ENCODE peak calls at places on chromosomes 5 and 9, in five cellular contexts. N, T, Y, P and R are unnamed samples.

GRCh38 chr5:30100929-30101328 is 1092.6 kb upstream of the CDH6 start:
- DNase-seq in Y (no peak), N (no peak), P (no peak), T (no peak), R (no peak)

GRCh38 chr9:124066783-124067563 is 55.4 kb downstream of the LHX2 start:
- DNase-seq in N (no peak), T (no peak), P (no peak), Y (no peak), R (no peak)

GRCh38 chr5:25028994-25029393 is 384.2 kb upstream of the CDH10 start:
- DNase-seq in P (no peak), N (peak), T (peak), Y (no peak), R (no peak)

GRCh38 chr5:155878991-155879575 is 447.9 kb upstream of the SGCD start:
- DNase-seq in Y (no peak), P (no peak), N (no peak), T (no peak), R (peak)

GRCh38 chr9:93665566-93666278 is 89.3 kb downstream of the PHF2 start:
- DNase-seq in N (peak), P (peak), Y (no peak), T (peak), R (peak)

GRCh38 chr9:28471261-28471660 is 898.0 kb upstream of the C9orf72 start:
- DNase-seq in P (no peak), N (no peak), T (no peak), Y (no peak), R (no peak)

GRCh38 chr9:116096046-116096445 is 57.5 kb upstream of the PAPPA start:
- DNase-seq in Y (peak), N (no peak), T (no peak), P (no peak), R (no peak)

GRCh38 chr5:153654444-153654843 is 164.0 kb downstream of the GRIA1 start:
- DNase-seq in N (no peak), Y (peak), P (no peak), T (no peak), R (no peak)

GRCh38 chr5:112742424-112742823 is 4.7 kb downstream of the APC start:
- DNase-seq in P (no peak), T (no peak), N (no peak), Y (no peak), R (no peak)

GRCh38 chr5:33233013-33233463 is 207.7 kb upstream of the TARS1 start:
- DNase-seq in Y (no peak), P (no peak), N (no peak), T (no peak), R (peak)

GRCh38 chr9:36337002-36337401 is 63.1 kb downstream of the RNF38 start:
- DNase-seq in T (no peak), Y (no peak), N (no peak), P (no peak), R (no peak)

GRCh38 chr5:160697281-160697680 is 154.7 kb downstream of the ATP10B start:
- DNase-seq in T (no peak), Y (no peak), N (no peak), P (no peak), R (no peak)

GRCh38 chr9:16318516-16319060 is 551.9 kb downstream of the BNC2 start:
- DNase-seq in P (no peak), T (no peak), N (no peak), Y (no peak), R (peak)

GRCh38 chr9:21989440-21990189 is 4.6 kb downstream of the CDKN2A start:
- DNase-seq in Y (no peak), N (no peak), P (no peak), T (no peak), R (no peak)

GRCh38 chr9:104078596-104078995 is 15.5 kb upstream of the SMC2 start:
- DNase-seq in N (no peak), P (no peak), Y (no peak), T (no peak), R (no peak)

GRCh38 chr5:119328753-119329602 is 26.8 kb upstream of the TNFAIP8 start:
- DNase-seq in N (no peak), T (no peak), Y (peak), P (no peak), R (no peak)

GRCh38 chr9:15403155-15403554 is 19.5 kb upstream of the SNAPC3 start:
- DNase-seq in P (no peak), N (no peak), Y (no peak), T (no peak), R (no peak)

GRCh38 chr9:97220894-97221477 is 86.5 kb upstream of the CCDC180 start:
- DNase-seq in Y (no peak), N (no peak), P (no peak), T (no peak), R (no peak)

GRCh38 chr9:97403746-97404316 is 8.1 kb upstream of the TDRD7 start:
- DNase-seq in N (no peak), P (no peak), Y (no peak), T (no peak), R (no peak)

GRCh38 chr9:80994892-80995291 is 694.5 kb downstream of the TLE1 start:
- DNase-seq in N (no peak), T (no peak), Y (peak), P (no peak), R (no peak)

GRCh38 chr9:79263666-79264460 is 307.9 kb upstream of the TLE4 start:
- DNase-seq in T (no peak), Y (peak), P (no peak), N (no peak), R (no peak)

GRCh38 chr9:111474385-111474784 is 9.8 kb downstream of the ECPAS start:
- DNase-seq in T (no peak), P (no peak), Y (no peak), N (no peak), R (no peak)

GRCh38 chr5:78896128-78896527 is 89.0 kb downstream of the ARSB start:
- DNase-seq in T (no peak), P (no peak), Y (peak), N (no peak), R (no peak)

GRCh38 chr9:123964756-123965155 is 34.8 kb upstream of the DENND1A start:
- DNase-seq in T (no peak), P (no peak), N (no peak), Y (no peak), R (no peak)

GRCh38 chr5:171711631-171712030 is 74.0 kb upstream of the SMIM23 start:
- DNase-seq in Y (no peak), T (peak), N (no peak), P (no peak), R (no peak)

GRCh38 chr5:27463446-27464149 is 425.2 kb upstream of the CDH9 start:
- DNase-seq in T (no peak), P (no peak), N (no peak), Y (no peak), R (no peak)

GRCh38 chr9:12737871-12738270 is 36.9 kb upstream of the LURAP1L start:
- DNase-seq in Y (no peak), T (no peak), N (no peak), P (no peak), R (no peak)

GRCh38 chr9:88991066-88992030 is at the start of gene S1PR3:
- DNase-seq in Y (no peak), T (peak), P (no peak), N (peak), R (peak)

GRCh38 chr5:8875722-8876121 is 670.2 kb downstream of the SEMA5A start:
- DNase-seq in N (no peak), T (no peak), P (no peak), Y (no peak), R (peak)

GRCh38 chr9:32581512-32582143 is 8.7 kb upstream of the NDUFB6 start:
- DNase-seq in P (no peak), Y (peak), T (no peak), N (peak), R (no peak)

GRCh38 chr5:135332519-135333150 is 66.4 kb downstream of the MACROH2A1 start:
- DNase-seq in T (no peak), Y (peak), N (no peak), P (no peak), R (peak)

GRCh38 chr9:101628173-101628572 is 33.4 kb upstream of the PPP3R2 start:
- DNase-seq in Y (peak), T (no peak), N (no peak), P (no peak), R (no peak)

GRCh38 chr9:108083796-108084352 is 594.3 kb upstream of the KLF4 start:
- DNase-seq in N (no peak), P (no peak), Y (no peak), T (no peak), R (no peak)

GRCh38 chr9:108080285-108080684 is 590.7 kb upstream of the KLF4 start:
- DNase-seq in Y (no peak), N (no peak), P (no peak), T (no peak), R (no peak)

GRCh38 chr9:108081112-108081511 is 591.5 kb upstream of the KLF4 start:
- DNase-seq in N (no peak), T (no peak), P (no peak), Y (no peak), R (no peak)

GRCh38 chr9:108086624-108087023 is 597.1 kb upstream of the KLF4 start:
- DNase-seq in T (no peak), P (no peak), N (no peak), Y (no peak), R (no peak)

GRCh38 chr9:108083160-108083559 is 593.6 kb upstream of the KLF4 start:
- DNase-seq in N (no peak), Y (no peak), T (no peak), P (no peak), R (no peak)
- TF ChIP-seq CTCF in N (no peak), Y (no peak), T (no peak), P (no peak), R (no peak)

DNA sequence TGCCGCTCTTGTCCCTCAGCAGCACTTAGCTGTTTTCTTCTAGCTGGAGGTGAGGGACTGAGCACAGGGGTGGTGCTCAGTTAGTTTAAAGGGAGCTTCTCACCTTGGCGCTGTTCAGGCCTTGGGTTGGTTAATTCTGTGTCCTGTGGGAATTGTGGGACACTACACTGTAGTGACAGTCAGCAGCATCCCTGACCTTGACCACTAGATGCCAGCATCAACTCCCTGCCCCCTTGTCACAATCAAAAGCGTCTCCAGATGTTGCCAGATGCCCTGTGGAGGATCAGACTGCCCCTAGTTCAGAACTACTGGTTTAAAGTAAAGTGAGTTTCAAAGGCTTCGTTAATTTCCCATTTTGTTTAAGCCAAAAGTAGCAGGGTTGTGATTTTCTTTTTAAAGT is 65.5 kb upstream of the DMRT3 start:
- DNase-seq in P (no peak), Y (no peak), N (no peak), T (no peak), R (no peak)
- TF ChIP-seq CTCF in P (no peak), Y (no peak), N (no peak), T (no peak), R (no peak)

GRCh38 chr5:126300293-126300692 is 122.9 kb upstream of the GRAMD2B start:
- DNase-seq in P (no peak), T (no peak), N (no peak), Y (no peak), R (no peak)
- TF ChIP-seq CTCF in P (no peak), T (no peak), N (no peak), Y (peak), R (no peak)

GRCh38 chr9:128370367-128370751 is 815 bp upstream of the URM1 start:
- DNase-seq in Y (no peak), T (no peak), P (no peak), N (no peak), R (no peak)

GRCh38 chr9:128371622-128372117 is 496 bp downstream of the URM1 start:
- DNase-seq in T (no peak), Y (no peak), P (no peak), N (no peak), R (peak)

GRCh38 chr9:128372188-128372641 is 1.0 kb downstream of the URM1 start:
- DNase-seq in N (no peak), P (no peak), Y (no peak), T (no peak), R (peak)

GRCh38 chr9:128372784-128373183 is 1.6 kb downstream of the URM1 start:
- DNase-seq in T (no peak), N (no peak), P (no peak), Y (peak), R (no peak)

DNA sequence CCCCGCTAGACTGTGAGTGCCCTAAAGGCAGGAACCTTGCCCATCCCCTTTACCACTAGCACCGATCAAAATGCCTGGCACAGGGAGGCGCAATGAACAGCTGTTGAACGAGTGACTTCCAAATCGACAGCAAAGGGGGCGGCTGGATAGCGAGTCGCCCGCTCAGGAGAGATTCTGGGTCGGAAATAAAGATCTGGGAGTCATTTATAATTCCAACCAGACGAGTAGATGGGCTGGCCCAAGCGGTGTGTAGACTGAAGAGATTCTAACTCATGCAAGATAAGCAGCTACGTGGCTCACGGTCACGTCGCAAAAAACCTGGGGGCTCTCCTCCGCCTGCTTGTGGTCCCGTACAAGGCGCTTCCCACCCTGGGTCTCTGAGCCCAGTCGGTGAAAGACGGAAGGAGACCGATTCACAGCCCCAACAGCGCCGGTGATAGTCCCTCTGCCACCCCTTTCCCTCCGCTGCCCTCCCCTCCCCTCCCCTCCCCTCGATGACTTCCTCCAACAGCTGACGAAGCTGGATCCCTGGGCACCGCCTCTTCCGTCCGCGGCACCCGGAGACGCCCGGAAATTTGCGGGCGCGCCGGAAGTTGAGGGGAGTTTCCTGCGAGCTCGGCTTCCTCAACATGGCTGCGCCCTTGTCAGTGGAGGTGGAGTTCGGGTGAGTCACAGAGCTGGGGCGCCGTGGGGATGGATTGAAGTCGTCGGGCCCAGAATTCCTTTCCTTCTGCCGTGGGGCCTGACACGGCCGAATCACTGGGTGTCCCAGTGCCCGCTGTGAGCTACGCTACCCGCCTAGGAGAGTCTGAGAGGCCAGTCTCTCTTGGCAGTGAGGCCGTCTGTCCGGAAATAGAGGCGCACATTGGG is at the start of gene URM1:
- DNase-seq in N (peak), T (peak), P (peak), Y (peak), R (peak)
- TF ChIP-seq CTCF in N (no peak), T (peak), P (no peak), Y (peak), R (no peak)

GRCh38 chr5:109250080-109250479 is 159.7 kb downstream of the PJA2 start:
- DNase-seq in N (no peak), P (no peak), Y (no peak), T (no peak), R (peak)
- TF ChIP-seq CTCF in N (no peak), P (no peak), Y (no peak), T (no peak), R (no peak)

GRCh38 chr5:77631166-77631582 is 7.3 kb downstream of the OTP start:
- DNase-seq in N (no peak), T (no peak), P (no peak), Y (no peak), R (peak)

GRCh38 chr5:77628840-77629552 is 9.5 kb downstream of the OTP start:
- DNase-seq in T (no peak), Y (no peak), N (no peak), P (no peak), R (peak)

GRCh38 chr5:77629553-77630245 is 8.8 kb downstream of the OTP start:
- DNase-seq in P (no peak), T (no peak), Y (no peak), N (no peak), R (peak)

GRCh38 chr5:77632526-77633268 is 5.8 kb downstream of the OTP start:
- DNase-seq in Y (no peak), P (no peak), T (no peak), N (no peak), R (peak)

DNA sequence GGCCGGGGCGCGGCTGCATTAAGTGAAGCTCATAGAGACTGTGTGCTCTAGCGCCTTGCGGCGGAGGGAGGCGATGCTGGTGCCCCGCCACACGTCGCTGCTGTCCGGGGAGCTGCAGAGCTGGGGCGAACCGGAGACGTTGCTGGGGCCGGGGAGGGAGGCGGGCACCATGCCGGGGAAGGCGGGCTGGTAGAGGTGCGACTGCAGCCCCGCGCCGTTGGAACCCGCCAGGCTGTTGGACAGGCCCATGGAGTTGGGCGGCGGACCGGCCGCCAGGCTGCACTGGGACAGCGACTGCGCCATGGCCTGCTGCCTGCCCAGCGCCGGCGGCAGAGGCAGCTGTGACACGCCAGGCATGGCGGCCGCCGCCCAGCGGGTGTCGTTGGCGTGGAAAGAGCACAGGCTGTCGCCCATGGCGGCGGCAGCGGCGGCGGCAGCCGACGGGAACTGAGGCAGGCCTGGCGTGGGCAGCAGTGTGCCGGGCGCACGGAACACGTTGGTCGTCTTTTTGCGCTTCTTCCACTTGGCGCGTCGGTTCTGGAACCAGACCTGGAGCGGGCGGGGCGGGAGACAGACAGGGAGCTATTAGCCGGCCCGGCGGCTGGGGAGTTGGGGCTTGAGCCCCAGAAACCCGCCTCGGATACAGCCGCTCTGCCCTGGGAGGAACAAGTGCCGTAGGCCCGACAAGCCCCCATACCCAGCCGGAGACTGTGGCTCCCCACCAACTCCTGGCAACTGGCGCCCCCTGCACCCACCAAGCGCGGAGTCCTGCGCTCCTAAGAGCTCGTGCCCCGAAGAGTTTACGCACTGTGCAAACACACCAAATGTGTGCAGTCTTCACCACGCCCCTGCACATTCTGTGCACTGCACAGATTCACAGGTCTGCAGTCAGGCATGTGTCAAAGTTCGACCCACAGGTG is 8.0 kb downstream of the OTP start:
- DNase-seq in P (no peak), N (peak), Y (no peak), T (peak), R (peak)
- TF ChIP-seq CTCF in P (peak), N (no peak), Y (no peak), T (no peak), R (no peak)

GRCh38 chr9:119375892-119376291 is 6.7 kb upstream of the BRINP1 start:
- DNase-seq in P (no peak), N (no peak), Y (no peak), T (no peak), R (no peak)
- TF ChIP-seq CTCF in P (no peak), N (no peak), Y (no peak), T (no peak), R (peak)